ENCODE peak calls at places on chromosomes 5 and 9, in four cellular contexts. H is K562, I is keratinocyte, L is IMR-90. W is an unnamed sample.
A peak's percentile ranks its signal among the peaks of the same experiment; 100 is the strongest.

GRCh38 chr5:171418316-171418981 is 998 bp upstream of the FGF18 start:
- DNase-seq in I (no peak), H (peak; percentile 86), L (peak; percentile 82), W (peak; percentile 69)

GRCh38 chr5:57900356-57900944 is 417.8 kb upstream of the ACTBL2 start:
- DNase-seq in I (no peak), H (no peak), L (no peak), W (no peak)

GRCh38 chr9:137488330-137488653 is 29.2 kb upstream of the NSMF start:
- DNase-seq in L (no peak), I (no peak), H (no peak), W (no peak)

GRCh38 chr5:138553437-138554095 is 10.5 kb upstream of the ETF1 start:
- DNase-seq in H (no peak), L (no peak), I (no peak), W (no peak)

GRCh38 chr9:130263601-130264413 is 1.8 kb upstream of the HMCN2 start:
- DNase-seq in H (no peak), L (no peak), I (no peak), W (no peak)

GRCh38 chr9:82679488-82679887 is 383.5 kb downstream of the RASEF start:
- DNase-seq in L (no peak), I (no peak), H (no peak), W (no peak)

GRCh38 chr9:114107286-114108001 is 8.4 kb upstream of the KIF12 start:
- DNase-seq in L (no peak), I (no peak), H (no peak), W (no peak)

GRCh38 chr5:124402144-124402581 is 344.3 kb downstream of the ZNF608 start:
- DNase-seq in H (no peak), L (peak; percentile 45), I (no peak), W (peak; percentile 37)

GRCh38 chr9:35683323-35683722 is 6.4 kb downstream of the TPM2 start:
- DNase-seq in I (no peak), L (no peak), H (no peak), W (no peak)

GRCh38 chr9:77433675-77434445 is 214.3 kb downstream of the GNA14 start:
- DNase-seq in L (peak; percentile 74), H (peak; percentile 60), I (no peak), W (peak; percentile 68)

GRCh38 chr5:139482050-139482889 is at the start of gene STING1:
- DNase-seq in L (peak; percentile 98), I (peak; percentile 76), H (peak; percentile 75), W (peak; percentile 90)

GRCh38 chr5:140298183-140298601 is 4.7 kb downstream of the PFDN1 start:
- DNase-seq in I (no peak), H (no peak), L (peak; percentile 88), W (peak; percentile 83)

GRCh38 chr9:21070171-21070571 is 7.6 kb downstream of the IFNB1 start:
- DNase-seq in H (no peak), L (peak; percentile 98), I (peak; percentile 46), W (peak; percentile 97)

GRCh38 chr5:71456362-71456743 is 902 bp downstream of the BDP1 start:
- DNase-seq in L (no peak), I (no peak), H (no peak), W (no peak)

GRCh38 chr5:3657364-3658003 is 61.9 kb downstream of the IRX1 start:
- DNase-seq in L (no peak), I (no peak), H (no peak), W (no peak)

GRCh38 chr9:13278368-13279246 is 885 bp downstream of the MPDZ start:
- DNase-seq in L (peak; percentile 74), I (no peak), H (peak; percentile 36), W (peak; percentile 83)

GRCh38 chr9:14158136-14158781 is 155.7 kb downstream of the NFIB start:
- DNase-seq in I (no peak), L (no peak), H (no peak), W (no peak)

GRCh38 chr9:14962193-14962899 is 52.1 kb upstream of the FREM1 start:
- DNase-seq in H (no peak), I (no peak), L (no peak), W (no peak)

GRCh38 chr5:1747803-1748085 is 51.9 kb downstream of the MRPL36 start:
- DNase-seq in H (no peak), L (no peak), I (no peak), W (no peak)

GRCh38 chr5:38404667-38405276 is 146.4 kb downstream of the EGFLAM start:
- DNase-seq in I (no peak), H (no peak), L (no peak), W (no peak)

GRCh38 chr9:7983361-7983974 is 183.9 kb upstream of the DMAC1 start:
- DNase-seq in I (no peak), H (no peak), L (no peak), W (no peak)

GRCh38 chr5:76714771-76715483 is 999 bp upstream of the F2R start:
- DNase-seq in L (no peak), H (no peak), I (no peak), W (no peak)

GRCh38 chr5:112467467-112467866 is 48.4 kb upstream of the EPB41L4A start:
- DNase-seq in I (no peak), H (no peak), L (no peak), W (no peak)

GRCh38 chr9:126612329-126612812 is 1.4 kb upstream of the LMX1B start:
- DNase-seq in I (no peak), L (no peak), H (no peak), W (no peak)

GRCh38 chr9:15191358-15191757 is 115.7 kb downstream of the TTC39B start:
- DNase-seq in L (no peak), H (no peak), I (no peak), W (no peak)

GRCh38 chr5:56085205-56085604 is 90.4 kb upstream of the IL6ST start:
- DNase-seq in I (no peak), H (no peak), L (peak; percentile 35), W (peak; percentile 88)

GRCh38 chr9:78235296-78235770 is 542 bp upstream of the CEP78 start:
- DNase-seq in L (peak; percentile 20), H (no peak), I (no peak), W (peak; percentile 55)

GRCh38 chr5:169626779-169627178 is 10.3 kb upstream of the DOCK2 start:
- DNase-seq in I (no peak), L (peak; percentile 95), H (no peak), W (peak; percentile 75)

GRCh38 chr5:81105261-81105877 is 127.8 kb upstream of the CKMT2 start:
- DNase-seq in L (no peak), I (no peak), H (no peak), W (no peak)

GRCh38 chr5:91024727-91025126 is 358.4 kb downstream of the ARRDC3 start:
- DNase-seq in L (no peak), H (peak; percentile 13), I (no peak), W (no peak)

DNA sequence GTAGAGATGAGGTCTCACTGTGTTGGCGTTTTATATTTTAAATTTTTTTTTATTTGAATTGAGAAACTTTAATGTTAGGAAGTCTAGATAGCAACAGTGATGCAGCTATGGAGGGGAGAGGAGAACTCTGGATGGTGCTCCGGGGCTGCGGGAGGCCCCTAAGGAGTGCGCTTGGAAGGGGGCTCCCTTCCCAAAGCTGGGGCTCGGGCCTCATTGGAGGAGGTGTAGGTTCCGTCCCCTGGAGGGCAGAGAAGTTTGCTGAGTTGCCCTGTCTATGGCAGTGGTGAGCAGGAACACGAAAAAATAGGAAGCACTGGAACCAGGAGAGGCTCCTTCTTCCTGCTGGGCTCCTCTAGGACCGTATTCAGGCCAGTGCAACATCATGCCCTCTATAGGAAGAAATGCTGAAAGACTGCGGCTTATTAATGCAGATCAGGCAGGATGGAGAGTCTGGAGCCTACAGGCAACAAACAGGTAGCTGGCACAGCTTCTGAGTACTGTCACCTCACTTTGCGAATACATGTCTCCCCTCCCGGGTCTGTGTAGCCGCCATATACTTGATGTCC is 16.1 kb downstream of the AHRR start:
- DNase-seq in H (no peak), I (no peak), L (peak; percentile 45), W (peak; percentile 24)
- H3K9me1 ChIP-seq in H (no peaks in the 10 kb centered on the region), I (no peaks in the 10 kb centered on the region), L (peaks cover 24% of the 10 kb centered on the region), W (no peaks in the 10 kb centered on the region)

DNA sequence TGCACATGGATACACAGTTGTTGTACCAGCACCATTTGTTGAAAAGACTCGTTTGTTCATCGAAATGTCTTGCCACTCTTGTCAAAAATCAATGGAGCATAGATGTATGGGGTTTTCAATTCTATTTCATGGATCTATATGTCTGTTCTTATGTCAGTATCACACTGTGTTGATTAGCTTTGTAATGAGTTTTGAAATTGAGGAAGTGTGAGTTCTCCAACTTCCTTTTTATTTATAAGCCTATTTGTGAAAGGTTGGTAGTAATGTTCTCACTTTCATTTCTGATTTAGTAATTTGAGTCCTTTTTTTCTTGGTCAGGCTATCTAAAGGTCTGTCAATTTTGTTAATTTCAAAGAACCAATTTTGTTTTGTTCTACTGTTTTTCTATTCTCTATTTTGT is 26.1 kb downstream of the ZNF510 start:
- DNase-seq in L (no peak), I (no peak), H (no peak), W (no peak)
- H3K9me3 ChIP-seq in L (peaks cover 33% of the 10 kb centered on the region), I (peaks cover 10% of the 10 kb centered on the region), H (peaks cover 6% of the 10 kb centered on the region), W (no peaks in the 10 kb centered on the region)

GRCh38 chr5:98750693-98751092 is 22.8 kb upstream of the RGMB start:
- DNase-seq in I (no peak), L (no peak), H (no peak), W (peak; percentile 16)
- TF ChIP-seq CTCF in I (peak; percentile 44), L (peak; percentile 11), H (peak; percentile 32), W (peak; percentile 36)

GRCh38 chr5:36944024-36944423 is 67.5 kb downstream of the NIPBL start:
- DNase-seq in I (no peak), H (no peak), L (no peak), W (no peak)
- H3K9me1 ChIP-seq in I (no peaks in the 10 kb centered on the region), H (no peaks in the 10 kb centered on the region), L (peaks cover 2% of the 10 kb centered on the region), W (no peaks in the 10 kb centered on the region)

DNA sequence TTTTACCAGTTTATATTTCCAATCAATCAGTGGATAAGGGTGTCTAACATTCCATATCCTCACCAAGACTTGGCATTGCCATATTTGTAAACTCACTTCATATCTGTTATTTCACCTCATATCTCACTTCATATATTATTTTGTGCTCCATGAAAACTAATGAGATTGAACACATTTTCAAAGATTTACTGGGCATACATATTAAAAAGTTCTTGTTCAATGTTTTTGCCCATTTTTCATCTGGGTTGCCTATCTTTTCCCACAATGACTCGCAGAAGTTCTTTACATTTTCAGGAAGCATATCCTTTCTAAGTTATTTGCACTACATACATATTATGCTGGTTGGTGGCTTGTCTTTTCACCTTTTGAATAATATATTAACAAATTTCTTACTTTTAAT is 15.3 kb downstream of the ZNF510 start:
- DNase-seq in L (no peak), I (no peak), H (no peak), W (no peak)
- H3K9me3 ChIP-seq in L (peaks cover 66% of the 10 kb centered on the region), I (peaks cover 31% of the 10 kb centered on the region), H (peaks cover 59% of the 10 kb centered on the region), W (peaks cover 29% of the 10 kb centered on the region)

GRCh38 chr5:59098743-59099142 is 515.9 kb downstream of the RAB3C start:
- DNase-seq in I (no peak), H (no peak), L (no peak), W (no peak)
- TF ChIP-seq CTCF in I (no peak), H (no peak), L (no peak), W (no peak)

W was measured in endothelial cell of umbilical vein.